ENCODE peak calls at places on chromosomes 16 and 17, in eight cellular contexts. T is pancreas; Y is lower lobe of right lung; N is activated naive CD8-positive, alpha-beta T cell treated with anti-CD3 and anti-CD28 coated beads, Interleukin-2, amount 10 ng/mL, durations not matched to agents 7 days and 5 days; G is gastrocnemius medialis; S is T-cell; E is activated CD8-positive, alpha-beta T cell treated with anti-CD3 and anti-CD28 coated beads for 36 hours; K is activated B cell treated with CpG ODN at 0.5 μM for 24 hours. M is an unnamed sample.

GRCh38 chr17:4101127-4101798 is 41.6 kb downstream of the ZZEF1 start:
- ATAC-seq in T (no peak), N (no peak), K (peak), S (no peak), E (no peak), G (peak), Y (no peak), M (peak)

GRCh38 chr16:23388786-23389185 is 64.2 kb downstream of the COG7 start:
- ATAC-seq in T (no peak), E (no peak), N (no peak), Y (no peak), S (no peak), K (no peak), G (no peak), M (no peak)

GRCh38 chr16:2009302-2009711 is 314 bp downstream of the ZNF598 start:
- ATAC-seq in Y (peak), S (peak), T (no peak), G (peak), K (peak), E (peak), N (peak), M (peak)

GRCh38 chr17:78800132-78800931 is 18.3 kb upstream of the CYTH1 start:
- ATAC-seq in K (no peak), G (no peak), T (no peak), N (no peak), E (no peak), S (no peak), Y (no peak), M (no peak)

GRCh38 chr17:80738406-80738805 is 193.8 kb downstream of the RPTOR start:
- ATAC-seq in S (no peak), G (no peak), N (no peak), Y (peak), T (no peak), E (no peak), K (peak), M (no peak)

GRCh38 chr17:72392056-72393010 is 271.5 kb downstream of the SOX9 start:
- ATAC-seq in N (no peak), T (no peak), K (peak), S (no peak), G (peak), Y (no peak), E (no peak), M (no peak)

GRCh38 chr17:67165201-67165600 is 79.8 kb downstream of the HELZ start:
- ATAC-seq in G (peak), N (no peak), S (no peak), Y (peak), E (no peak), T (no peak), K (no peak), M (no peak)

GRCh38 chr16:67943619-67944503 is at the start of gene LCAT:
- ATAC-seq in S (no peak), Y (peak), T (no peak), N (no peak), G (peak), K (no peak), E (no peak), M (no peak)

GRCh38 chr16:85087899-85088569 is 24.2 kb downstream of the CIBAR2 start:
- ATAC-seq in N (no peak), K (no peak), E (no peak), T (no peak), S (no peak), G (no peak), Y (no peak), M (no peak)

GRCh38 chr17:4176803-4177472 is 33.9 kb downstream of the CYB5D2 start:
- ATAC-seq in N (no peak), K (no peak), G (no peak), S (peak), E (peak), T (no peak), Y (no peak), M (no peak)

GRCh38 chr17:81583589-81584337 is 31.6 kb upstream of the FAAP100 start:
- ATAC-seq in K (no peak), N (no peak), G (no peak), T (no peak), Y (no peak), E (no peak), S (no peak), M (no peak)

GRCh38 chr17:40404003-40404402 is 13.7 kb downstream of the TOP2A start:
- ATAC-seq in Y (no peak), N (no peak), T (no peak), G (no peak), K (no peak), E (no peak), S (no peak), M (no peak)

GRCh38 chr17:36673637-36674277 is 72.4 kb downstream of the MRM1 start:
- ATAC-seq in G (no peak), Y (no peak), S (peak), T (no peak), K (no peak), E (no peak), N (peak), M (no peak)

M was measured in esophagus mucosa.